ENCODE peak calls at places on chromosomes 5 and 9, in four cellular contexts. O is A549, S is progenitor cell of endocrine pancreas, G is testis. M is an unnamed sample.

GRCh38 chr5:36613771-36614656 is 7.6 kb downstream of the SLC1A3 start:
- DNase-seq in S (no peak), O (no peak), G (no peak), M (no peak)

GRCh38 chr9:35972093-35972492 is 14.1 kb upstream of the OR2S2 start:
- DNase-seq in O (no peak), G (peak; percentile 62), S (peak; percentile 22), M (no peak)

GRCh38 chr5:95406426-95407093 is 15.4 kb downstream of the FAM81B start:
- DNase-seq in O (no peak), S (no peak), G (peak; percentile 29), M (no peak)

GRCh38 chr5:82160948-82161347 is 117.2 kb downstream of the RPS23 start:
- DNase-seq in G (no peak), S (no peak), O (no peak), M (no peak)

GRCh38 chr9:117957267-117957666 is 253.1 kb downstream of the TLR4 start:
- DNase-seq in S (no peak), G (no peak), O (no peak), M (no peak)

GRCh38 chr5:59575648-59576290 is 317.8 kb downstream of the PDE4D start:
- DNase-seq in O (no peak), S (no peak), G (no peak), M (no peak)

GRCh38 chr5:120012441-120012840 is 383.1 kb downstream of the FAM170A start:
- DNase-seq in G (no peak), S (no peak), O (no peak), M (no peak)

GRCh38 chr5:143083006-143083405 is 312.8 kb downstream of the ARHGAP26 start:
- DNase-seq in S (no peak), O (no peak), G (no peak), M (no peak)

GRCh38 chr5:38305148-38305547 is 46.8 kb downstream of the EGFLAM start:
- DNase-seq in G (no peak), S (no peak), O (no peak), M (no peak)

M was measured in adrenal gland.